ENCODE peak calls at places on chromosomes 4 and X, in six cellular contexts. One of them, this sample, is unnamed.
A peak's percentile ranks its signal among the peaks of the same experiment; 100 is the strongest.

GRCh38 chr4:133483600-133484246 is 334.6 kb downstream of the PCDH10 start:
- DNase-seq in tibial artery: no peak
- DNase-seq in RWPE1: no peak
- DNase-seq in D341Med: no peak
- DNase-seq in activated CD8-positive, alpha-beta T cell treated with anti-CD3 and anti-CD28 coated beads, Interleukin-2, amount 10 ng/mL, durations not matched to agents 7 days and 5 days: no peak
- DNase-seq in BJ: peak; percentile 2
- DNase-seq in this sample: peak; percentile 70

GRCh38 chr4:99790796-99791617 is 25.6 kb upstream of the DAPP1 start:
- DNase-seq in tibial artery: no peak
- DNase-seq in RWPE1: peak; percentile 57
- DNase-seq in D341Med: no peak
- DNase-seq in activated CD8-positive, alpha-beta T cell treated with anti-CD3 and anti-CD28 coated beads, Interleukin-2, amount 10 ng/mL, durations not matched to agents 7 days and 5 days: no peak
- DNase-seq in BJ: no peak
- DNase-seq in this sample: peak; percentile 86

GRCh38 chr4:168587326-168588125 is 90.7 kb downstream of the PALLD start:
- DNase-seq in tibial artery: peak; percentile 44
- DNase-seq in RWPE1: peak; percentile 86
- DNase-seq in D341Med: no peak
- DNase-seq in activated CD8-positive, alpha-beta T cell treated with anti-CD3 and anti-CD28 coated beads, Interleukin-2, amount 10 ng/mL, durations not matched to agents 7 days and 5 days: no peak
- DNase-seq in BJ: peak; percentile 54
- DNase-seq in this sample: no peak

GRCh38 chr4:4681651-4682050 is 139.8 kb upstream of the STX18 start:
- DNase-seq in tibial artery: no peak
- DNase-seq in RWPE1: no peak
- DNase-seq in D341Med: no peak
- DNase-seq in activated CD8-positive, alpha-beta T cell treated with anti-CD3 and anti-CD28 coated beads, Interleukin-2, amount 10 ng/mL, durations not matched to agents 7 days and 5 days: no peak
- DNase-seq in BJ: no peak
- DNase-seq in this sample: no peak

GRCh38 chrX:11381464-11381863 is 88.3 kb downstream of the AMELX start:
- DNase-seq in tibial artery: peak; percentile 50
- DNase-seq in RWPE1: peak; percentile 17
- DNase-seq in D341Med: peak; percentile 15
- DNase-seq in activated CD8-positive, alpha-beta T cell treated with anti-CD3 and anti-CD28 coated beads, Interleukin-2, amount 10 ng/mL, durations not matched to agents 7 days and 5 days: peak; percentile 23
- DNase-seq in BJ: no peak
- DNase-seq in this sample: peak; percentile 73

GRCh38 chr4:76307670-76308014 is 1.1 kb downstream of the STBD1 start:
- DNase-seq in tibial artery: peak; percentile 30
- DNase-seq in RWPE1: no peak
- DNase-seq in D341Med: no peak
- DNase-seq in activated CD8-positive, alpha-beta T cell treated with anti-CD3 and anti-CD28 coated beads, Interleukin-2, amount 10 ng/mL, durations not matched to agents 7 days and 5 days: no peak
- DNase-seq in BJ: no peak
- DNase-seq in this sample: no peak

GRCh38 chr4:103198111-103198765 is at the start of gene CENPE:
- DNase-seq in tibial artery: peak; percentile 83
- DNase-seq in RWPE1: peak; percentile 75
- DNase-seq in D341Med: peak; percentile 94
- DNase-seq in activated CD8-positive, alpha-beta T cell treated with anti-CD3 and anti-CD28 coated beads, Interleukin-2, amount 10 ng/mL, durations not matched to agents 7 days and 5 days: peak; percentile 90
- DNase-seq in BJ: peak; percentile 35
- DNase-seq in this sample: peak; percentile 97

GRCh38 chrX:53930513-53931380 is 113.5 kb downstream of the PHF8 start:
- DNase-seq in tibial artery: no peak
- DNase-seq in RWPE1: no peak
- DNase-seq in D341Med: no peak
- DNase-seq in activated CD8-positive, alpha-beta T cell treated with anti-CD3 and anti-CD28 coated beads, Interleukin-2, amount 10 ng/mL, durations not matched to agents 7 days and 5 days: no peak
- DNase-seq in BJ: no peak
- DNase-seq in this sample: no peak

GRCh38 chr4:99856166-99856565 is 38.1 kb downstream of the LAMTOR3 start:
- DNase-seq in tibial artery: no peak
- DNase-seq in RWPE1: peak; percentile 34
- DNase-seq in D341Med: no peak
- DNase-seq in activated CD8-positive, alpha-beta T cell treated with anti-CD3 and anti-CD28 coated beads, Interleukin-2, amount 10 ng/mL, durations not matched to agents 7 days and 5 days: peak; percentile 35
- DNase-seq in BJ: no peak
- DNase-seq in this sample: no peak

GRCh38 chr4:142293536-142293935 is 552.6 kb downstream of the INPP4B start:
- DNase-seq in tibial artery: no peak
- DNase-seq in RWPE1: no peak
- DNase-seq in D341Med: no peak
- DNase-seq in activated CD8-positive, alpha-beta T cell treated with anti-CD3 and anti-CD28 coated beads, Interleukin-2, amount 10 ng/mL, durations not matched to agents 7 days and 5 days: no peak
- DNase-seq in BJ: no peak
- DNase-seq in this sample: no peak

GRCh38 chr4:11252149-11252548 is 176.5 kb downstream of the HS3ST1 start:
- DNase-seq in tibial artery: no peak
- DNase-seq in RWPE1: no peak
- DNase-seq in D341Med: no peak
- DNase-seq in activated CD8-positive, alpha-beta T cell treated with anti-CD3 and anti-CD28 coated beads, Interleukin-2, amount 10 ng/mL, durations not matched to agents 7 days and 5 days: no peak
- DNase-seq in BJ: no peak
- DNase-seq in this sample: no peak

GRCh38 chr4:106864231-106864630 is 171.9 kb downstream of the DKK2 start:
- DNase-seq in tibial artery: no peak
- DNase-seq in RWPE1: no peak
- DNase-seq in D341Med: no peak
- DNase-seq in activated CD8-positive, alpha-beta T cell treated with anti-CD3 and anti-CD28 coated beads, Interleukin-2, amount 10 ng/mL, durations not matched to agents 7 days and 5 days: no peak
- DNase-seq in BJ: peak; percentile 53
- DNase-seq in this sample: no peak

GRCh38 chrX:41027388-41027787 is 57.9 kb upstream of the USP9X start:
- DNase-seq in tibial artery: no peak
- DNase-seq in RWPE1: peak; percentile 34
- DNase-seq in D341Med: no peak
- DNase-seq in activated CD8-positive, alpha-beta T cell treated with anti-CD3 and anti-CD28 coated beads, Interleukin-2, amount 10 ng/mL, durations not matched to agents 7 days and 5 days: no peak
- DNase-seq in BJ: peak; percentile 44
- DNase-seq in this sample: peak; percentile 9

GRCh38 chr4:3522326-3522640 is 9.9 kb downstream of the LRPAP1 start:
- DNase-seq in tibial artery: no peak
- DNase-seq in RWPE1: no peak
- DNase-seq in D341Med: no peak
- DNase-seq in activated CD8-positive, alpha-beta T cell treated with anti-CD3 and anti-CD28 coated beads, Interleukin-2, amount 10 ng/mL, durations not matched to agents 7 days and 5 days: no peak
- DNase-seq in BJ: no peak
- DNase-seq in this sample: no peak

GRCh38 chr4:67122029-67122428 is 423.3 kb downstream of the CENPC start:
- DNase-seq in tibial artery: no peak
- DNase-seq in RWPE1: no peak
- DNase-seq in D341Med: peak; percentile 41
- DNase-seq in activated CD8-positive, alpha-beta T cell treated with anti-CD3 and anti-CD28 coated beads, Interleukin-2, amount 10 ng/mL, durations not matched to agents 7 days and 5 days: no peak
- DNase-seq in BJ: no peak
- DNase-seq in this sample: peak; percentile 63

GRCh38 chr4:138115053-138115452 is 127.1 kb downstream of the SLC7A11 start:
- DNase-seq in tibial artery: no peak
- DNase-seq in RWPE1: no peak
- DNase-seq in D341Med: no peak
- DNase-seq in activated CD8-positive, alpha-beta T cell treated with anti-CD3 and anti-CD28 coated beads, Interleukin-2, amount 10 ng/mL, durations not matched to agents 7 days and 5 days: no peak
- DNase-seq in BJ: no peak
- DNase-seq in this sample: no peak

GRCh38 chrX:147342197-147342596 is 527.7 kb upstream of the CXorf51A start:
- DNase-seq in tibial artery: no peak
- DNase-seq in RWPE1: no peak
- DNase-seq in D341Med: no peak
- DNase-seq in activated CD8-positive, alpha-beta T cell treated with anti-CD3 and anti-CD28 coated beads, Interleukin-2, amount 10 ng/mL, durations not matched to agents 7 days and 5 days: no peak
- DNase-seq in BJ: no peak
- DNase-seq in this sample: no peak

GRCh38 chr4:8459867-8460453 is 19.4 kb downstream of the TRMT44 start:
- DNase-seq in tibial artery: no peak
- DNase-seq in RWPE1: no peak
- DNase-seq in D341Med: no peak
- DNase-seq in activated CD8-positive, alpha-beta T cell treated with anti-CD3 and anti-CD28 coated beads, Interleukin-2, amount 10 ng/mL, durations not matched to agents 7 days and 5 days: no peak
- DNase-seq in BJ: no peak
- DNase-seq in this sample: no peak

GRCh38 chr4:88196523-88197185 is 38.2 kb upstream of the ABCG2 start:
- DNase-seq in tibial artery: no peak
- DNase-seq in RWPE1: no peak
- DNase-seq in D341Med: no peak
- DNase-seq in activated CD8-positive, alpha-beta T cell treated with anti-CD3 and anti-CD28 coated beads, Interleukin-2, amount 10 ng/mL, durations not matched to agents 7 days and 5 days: no peak
- DNase-seq in BJ: no peak
- DNase-seq in this sample: no peak

GRCh38 chrX:47166126-47166525 is 21.1 kb downstream of the RBM10 start:
- DNase-seq in tibial artery: no peak
- DNase-seq in RWPE1: no peak
- DNase-seq in D341Med: no peak
- DNase-seq in activated CD8-positive, alpha-beta T cell treated with anti-CD3 and anti-CD28 coated beads, Interleukin-2, amount 10 ng/mL, durations not matched to agents 7 days and 5 days: no peak
- DNase-seq in BJ: no peak
- DNase-seq in this sample: no peak

GRCh38 chr4:154506253-154506652 is 14.7 kb upstream of the DCHS2 start:
- DNase-seq in tibial artery: no peak
- DNase-seq in RWPE1: no peak
- DNase-seq in D341Med: no peak
- DNase-seq in activated CD8-positive, alpha-beta T cell treated with anti-CD3 and anti-CD28 coated beads, Interleukin-2, amount 10 ng/mL, durations not matched to agents 7 days and 5 days: no peak
- DNase-seq in BJ: no peak
- DNase-seq in this sample: peak; percentile 81

GRCh38 chr4:2079926-2080325 is 20.8 kb downstream of the NAT8L start:
- DNase-seq in tibial artery: no peak
- DNase-seq in RWPE1: no peak
- DNase-seq in D341Med: peak; percentile 15
- DNase-seq in activated CD8-positive, alpha-beta T cell treated with anti-CD3 and anti-CD28 coated beads, Interleukin-2, amount 10 ng/mL, durations not matched to agents 7 days and 5 days: no peak
- DNase-seq in BJ: no peak
- DNase-seq in this sample: no peak

GRCh38 chrX:20265221-20265725 is 1.4 kb downstream of the RPS6KA3 start:
- DNase-seq in tibial artery: peak; percentile 55
- DNase-seq in RWPE1: peak; percentile 26
- DNase-seq in D341Med: peak; percentile 51
- DNase-seq in activated CD8-positive, alpha-beta T cell treated with anti-CD3 and anti-CD28 coated beads, Interleukin-2, amount 10 ng/mL, durations not matched to agents 7 days and 5 days: peak; percentile 68
- DNase-seq in BJ: peak; percentile 11
- DNase-seq in this sample: peak; percentile 88

GRCh38 chr4:89336818-89337395 is 29.3 kb upstream of the GPRIN3 start:
- DNase-seq in tibial artery: no peak
- DNase-seq in RWPE1: no peak
- DNase-seq in D341Med: no peak
- DNase-seq in activated CD8-positive, alpha-beta T cell treated with anti-CD3 and anti-CD28 coated beads, Interleukin-2, amount 10 ng/mL, durations not matched to agents 7 days and 5 days: no peak
- DNase-seq in BJ: no peak
- DNase-seq in this sample: no peak

GRCh38 chrX:3120426-3120825 is 79.2 kb downstream of the ARSF start:
- DNase-seq in tibial artery: no peak
- DNase-seq in RWPE1: no peak
- DNase-seq in D341Med: no peak
- DNase-seq in activated CD8-positive, alpha-beta T cell treated with anti-CD3 and anti-CD28 coated beads, Interleukin-2, amount 10 ng/mL, durations not matched to agents 7 days and 5 days: no peak
- DNase-seq in BJ: no peak
- DNase-seq in this sample: no peak

GRCh38 chr4:68267433-68267944 is 22.0 kb upstream of the TMPRSS11B start:
- DNase-seq in tibial artery: no peak
- DNase-seq in RWPE1: no peak
- DNase-seq in D341Med: no peak
- DNase-seq in activated CD8-positive, alpha-beta T cell treated with anti-CD3 and anti-CD28 coated beads, Interleukin-2, amount 10 ng/mL, durations not matched to agents 7 days and 5 days: no peak
- DNase-seq in BJ: no peak
- DNase-seq in this sample: no peak

GRCh38 chr4:71074452-71075299 is 81.2 kb downstream of the DCK start:
- DNase-seq in tibial artery: peak; percentile 22
- DNase-seq in RWPE1: no peak
- DNase-seq in D341Med: no peak
- DNase-seq in activated CD8-positive, alpha-beta T cell treated with anti-CD3 and anti-CD28 coated beads, Interleukin-2, amount 10 ng/mL, durations not matched to agents 7 days and 5 days: no peak
- DNase-seq in BJ: no peak
- DNase-seq in this sample: no peak

GRCh38 chr4:13476915-13477314 is 7.2 kb downstream of the RAB28 start:
- DNase-seq in tibial artery: no peak
- DNase-seq in RWPE1: no peak
- DNase-seq in D341Med: no peak
- DNase-seq in activated CD8-positive, alpha-beta T cell treated with anti-CD3 and anti-CD28 coated beads, Interleukin-2, amount 10 ng/mL, durations not matched to agents 7 days and 5 days: no peak
- DNase-seq in BJ: peak; percentile 76
- DNase-seq in this sample: no peak

GRCh38 chr4:141637565-141637964 is 1.2 kb downstream of the IL15 start:
- DNase-seq in tibial artery: no peak
- DNase-seq in RWPE1: no peak
- DNase-seq in D341Med: no peak
- DNase-seq in activated CD8-positive, alpha-beta T cell treated with anti-CD3 and anti-CD28 coated beads, Interleukin-2, amount 10 ng/mL, durations not matched to agents 7 days and 5 days: no peak
- DNase-seq in BJ: no peak
- DNase-seq in this sample: no peak

This sample was measured in left kidney.